ENCODE peak calls at places on chromosome 21, in eight cellular contexts. One of them, this sample, is unnamed.

GRCh38 chr21:40102682-40103081 is 235.4 kb downstream of the PCP4 start:
- DNase-seq in mammary epithelial cell: no peak
- DNase-seq in psoas muscle: no peak
- DNase-seq in MM.1S: no peak
- DNase-seq in WTC11: no peak
- DNase-seq in neural crest cell: no peak
- DNase-seq in K562: no peak
- DNase-seq in Calu3: no peak
- DNase-seq in this sample: no peak

GRCh38 chr21:32570456-32570855 is 14.9 kb downstream of the TCP10L start:
- DNase-seq in mammary epithelial cell: no peak
- DNase-seq in psoas muscle: no peak
- DNase-seq in MM.1S: no peak
- DNase-seq in WTC11: no peak
- DNase-seq in neural crest cell: no peak
- DNase-seq in K562: no peak
- DNase-seq in Calu3: no peak
- DNase-seq in this sample: no peak

GRCh38 chr21:44947930-44948331 is 8.1 kb downstream of the SLX9 start:
- DNase-seq in mammary epithelial cell: no peak
- DNase-seq in psoas muscle: peak
- DNase-seq in MM.1S: no peak
- DNase-seq in WTC11: no peak
- DNase-seq in neural crest cell: no peak
- DNase-seq in K562: no peak
- DNase-seq in Calu3: no peak
- DNase-seq in this sample: no peak

GRCh38 chr21:44568261-44568660 is 5.3 kb upstream of the KRTAP10-4 start:
- DNase-seq in mammary epithelial cell: no peak
- DNase-seq in psoas muscle: no peak
- DNase-seq in MM.1S: no peak
- DNase-seq in WTC11: no peak
- DNase-seq in neural crest cell: no peak
- DNase-seq in K562: no peak
- DNase-seq in Calu3: no peak
- DNase-seq in this sample: peak

GRCh38 chr21:44517175-44517899 is 22.7 kb downstream of the KRTAP10-1 start:
- DNase-seq in mammary epithelial cell: no peak
- DNase-seq in psoas muscle: no peak
- DNase-seq in MM.1S: peak
- DNase-seq in WTC11: peak
- DNase-seq in neural crest cell: no peak
- DNase-seq in K562: peak
- DNase-seq in Calu3: no peak
- DNase-seq in this sample: no peak

GRCh38 chr21:44907966-44908364 is 12.7 kb downstream of the ITGB2 start:
- DNase-seq in mammary epithelial cell: no peak
- DNase-seq in psoas muscle: no peak
- DNase-seq in MM.1S: no peak
- DNase-seq in WTC11: no peak
- DNase-seq in neural crest cell: no peak
- DNase-seq in K562: no peak
- DNase-seq in Calu3: no peak
- DNase-seq in this sample: no peak

GRCh38 chr21:45467221-45467779 is 62.3 kb downstream of the COL18A1 start:
- DNase-seq in mammary epithelial cell: peak
- DNase-seq in psoas muscle: peak
- DNase-seq in MM.1S: no peak
- DNase-seq in WTC11: no peak
- DNase-seq in neural crest cell: no peak
- DNase-seq in K562: no peak
- DNase-seq in Calu3: no peak
- DNase-seq in this sample: no peak

GRCh38 chr21:19850157-19850556 is 1148.1 kb upstream of the NCAM2 start:
- DNase-seq in mammary epithelial cell: no peak
- DNase-seq in psoas muscle: no peak
- DNase-seq in MM.1S: no peak
- DNase-seq in WTC11: no peak
- DNase-seq in neural crest cell: no peak
- DNase-seq in K562: peak
- DNase-seq in Calu3: no peak
- DNase-seq in this sample: no peak

GRCh38 chr21:33640697-33641338 is 723 bp downstream of the CRYZL1 start:
- DNase-seq in mammary epithelial cell: no peak
- DNase-seq in psoas muscle: no peak
- DNase-seq in MM.1S: peak
- DNase-seq in WTC11: no peak
- DNase-seq in neural crest cell: no peak
- DNase-seq in K562: peak
- DNase-seq in Calu3: no peak
- DNase-seq in this sample: no peak

GRCh38 chr21:33642027-33642895 is at the start of gene ITSN1:
- DNase-seq in mammary epithelial cell: peak
- DNase-seq in psoas muscle: peak
- DNase-seq in MM.1S: peak
- DNase-seq in WTC11: peak
- DNase-seq in neural crest cell: peak
- DNase-seq in K562: peak
- DNase-seq in Calu3: peak
- DNase-seq in this sample: peak

GRCh38 chr21:33642896-33643657 is 776 bp downstream of the ITSN1 start:
- DNase-seq in mammary epithelial cell: peak
- DNase-seq in psoas muscle: peak
- DNase-seq in MM.1S: peak
- DNase-seq in WTC11: peak
- DNase-seq in neural crest cell: peak
- DNase-seq in K562: peak
- DNase-seq in Calu3: peak
- DNase-seq in this sample: peak

GRCh38 chr21:33643658-33644311 is 1.5 kb downstream of the ITSN1 start:
- DNase-seq in mammary epithelial cell: peak
- DNase-seq in psoas muscle: no peak
- DNase-seq in MM.1S: no peak
- DNase-seq in WTC11: no peak
- DNase-seq in neural crest cell: peak
- DNase-seq in K562: no peak
- DNase-seq in Calu3: no peak
- DNase-seq in this sample: no peak

DNA sequence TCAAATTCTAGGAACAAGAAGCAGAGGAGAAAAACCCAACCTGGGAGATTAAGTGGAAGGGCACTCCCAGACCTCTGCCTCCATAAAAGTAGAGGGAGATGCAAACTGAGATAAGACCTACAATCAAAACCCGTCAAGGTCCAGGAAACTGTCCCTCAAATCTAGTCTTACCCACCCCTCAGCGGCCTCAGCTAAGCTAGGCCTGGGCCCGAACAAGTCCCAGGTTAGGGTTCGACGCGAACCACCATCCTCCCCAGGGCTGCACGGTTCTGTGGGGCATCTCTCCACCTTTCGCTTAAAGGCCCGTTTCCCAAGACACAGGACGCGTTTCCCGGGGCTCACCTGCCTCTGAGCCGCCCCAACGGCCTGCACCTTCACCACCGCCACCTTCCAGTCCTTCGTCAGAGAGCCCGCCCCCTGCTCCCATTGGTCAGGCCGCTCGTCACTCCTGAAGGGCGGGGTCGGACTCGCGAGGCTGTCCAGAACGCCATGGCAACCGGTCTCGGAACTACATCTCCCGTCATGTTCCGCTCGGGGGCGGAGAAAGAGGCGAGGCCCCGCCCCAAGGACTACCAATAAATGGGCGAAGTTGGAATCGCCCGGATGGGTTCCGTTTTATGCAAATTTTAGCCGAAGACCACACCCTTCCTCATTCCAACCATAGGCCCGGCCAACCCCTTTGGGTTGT is at the start of gene CRYZL1:
- DNase-seq in mammary epithelial cell: peak
- DNase-seq in psoas muscle: peak
- DNase-seq in MM.1S: peak
- DNase-seq in WTC11: peak
- DNase-seq in neural crest cell: peak
- DNase-seq in K562: peak
- DNase-seq in Calu3: peak
- DNase-seq in this sample: peak
- TF ChIP-seq CTCF in mammary epithelial cell: no peak
- TF ChIP-seq CTCF in psoas muscle: no peak
- TF ChIP-seq CTCF in MM.1S: no peak
- TF ChIP-seq CTCF in WTC11: no peak
- TF ChIP-seq CTCF in neural crest cell: no peak
- TF ChIP-seq CTCF in K562: no peak
- TF ChIP-seq CTCF in Calu3: no peak
- TF ChIP-seq CTCF in this sample: no peak

GRCh38 chr21:43207868-43208267 is 39.1 kb downstream of the CRYAA start:
- DNase-seq in mammary epithelial cell: no peak
- DNase-seq in psoas muscle: no peak
- DNase-seq in MM.1S: no peak
- DNase-seq in WTC11: peak
- DNase-seq in neural crest cell: no peak
- DNase-seq in K562: no peak
- DNase-seq in Calu3: no peak
- DNase-seq in this sample: no peak

GRCh38 chr21:43210454-43211084 is 41.8 kb downstream of the CRYAA start:
- DNase-seq in mammary epithelial cell: no peak
- DNase-seq in psoas muscle: no peak
- DNase-seq in MM.1S: no peak
- DNase-seq in WTC11: peak
- DNase-seq in neural crest cell: no peak
- DNase-seq in K562: no peak
- DNase-seq in Calu3: no peak
- DNase-seq in this sample: no peak

GRCh38 chr21:43208561-43209332 is 39.9 kb downstream of the CRYAA start:
- DNase-seq in mammary epithelial cell: no peak
- DNase-seq in psoas muscle: no peak
- DNase-seq in MM.1S: no peak
- DNase-seq in WTC11: peak
- DNase-seq in neural crest cell: no peak
- DNase-seq in K562: no peak
- DNase-seq in Calu3: no peak
- DNase-seq in this sample: no peak

GRCh38 chr21:43209575-43210453 is 41.0 kb downstream of the CRYAA start:
- DNase-seq in mammary epithelial cell: no peak
- DNase-seq in psoas muscle: peak
- DNase-seq in MM.1S: no peak
- DNase-seq in WTC11: peak
- DNase-seq in neural crest cell: no peak
- DNase-seq in K562: no peak
- DNase-seq in Calu3: peak
- DNase-seq in this sample: no peak

DNA sequence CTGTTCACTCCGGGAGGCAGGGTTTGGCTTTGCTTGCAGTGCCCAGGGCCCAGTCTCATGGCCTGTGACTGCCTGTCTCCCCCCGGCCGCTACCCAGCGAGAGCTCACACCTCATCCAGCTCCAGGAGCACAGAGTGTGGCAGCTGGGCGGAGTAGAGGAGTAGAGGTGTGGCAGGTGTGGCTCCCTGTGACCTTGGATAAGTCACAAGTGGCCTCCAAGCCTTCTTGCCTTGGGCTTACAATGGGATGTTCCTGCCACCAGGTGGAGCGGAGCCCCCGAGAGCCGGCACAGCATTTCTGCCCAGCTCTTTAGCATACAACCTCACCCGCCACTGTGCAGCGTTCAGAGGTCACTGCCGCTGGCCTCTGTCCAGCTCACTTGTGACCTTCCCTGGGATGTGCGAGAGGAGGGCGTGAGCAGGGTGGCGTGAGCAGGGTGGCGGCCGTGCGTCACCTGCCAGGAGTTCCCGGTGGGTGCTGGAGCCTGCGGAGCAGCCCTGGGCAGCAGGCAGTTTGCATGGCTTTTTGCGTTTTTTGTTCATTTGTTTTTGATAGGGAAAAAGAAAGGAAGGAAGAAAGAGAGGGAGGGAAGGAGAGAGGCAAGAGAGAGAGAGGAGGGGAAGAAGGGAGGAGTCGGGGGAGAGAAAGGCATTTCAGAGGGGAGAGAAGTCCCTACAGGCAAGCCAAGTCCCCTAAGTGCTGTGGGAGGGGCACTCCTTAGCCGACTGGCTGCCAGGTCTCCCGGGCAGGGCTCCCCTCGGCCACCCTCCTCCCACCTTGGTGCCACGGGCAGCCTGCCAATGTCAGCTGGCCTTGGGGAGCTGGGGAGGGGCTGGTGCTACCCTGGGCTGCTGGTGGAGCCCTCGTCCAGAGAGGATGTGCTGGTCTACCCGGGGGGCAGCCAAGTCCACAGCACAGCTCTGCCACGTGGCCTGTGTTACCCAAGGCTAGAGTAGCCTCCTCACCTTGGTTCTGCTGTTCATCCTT is 42.6 kb downstream of the CRYAA start:
- DNase-seq in mammary epithelial cell: no peak
- DNase-seq in psoas muscle: peak
- DNase-seq in MM.1S: no peak
- DNase-seq in WTC11: peak
- DNase-seq in neural crest cell: peak
- DNase-seq in K562: no peak
- DNase-seq in Calu3: peak
- DNase-seq in this sample: no peak
- TF ChIP-seq CTCF in mammary epithelial cell: no peak
- TF ChIP-seq CTCF in psoas muscle: peak
- TF ChIP-seq CTCF in MM.1S: peak
- TF ChIP-seq CTCF in WTC11: peak
- TF ChIP-seq CTCF in neural crest cell: peak
- TF ChIP-seq CTCF in K562: no peak
- TF ChIP-seq CTCF in Calu3: no peak
- TF ChIP-seq CTCF in this sample: no peak

GRCh38 chr21:34670220-34670961 is 1.6 kb downstream of the CLIC6 start:
- DNase-seq in mammary epithelial cell: peak
- DNase-seq in psoas muscle: peak
- DNase-seq in MM.1S: no peak
- DNase-seq in WTC11: peak
- DNase-seq in neural crest cell: no peak
- DNase-seq in K562: no peak
- DNase-seq in Calu3: peak
- DNase-seq in this sample: peak
- TF ChIP-seq CTCF in mammary epithelial cell: no peak
- TF ChIP-seq CTCF in psoas muscle: no peak
- TF ChIP-seq CTCF in MM.1S: no peak
- TF ChIP-seq CTCF in WTC11: no peak
- TF ChIP-seq CTCF in neural crest cell: no peak
- TF ChIP-seq CTCF in K562: no peak
- TF ChIP-seq CTCF in Calu3: no peak
- TF ChIP-seq CTCF in this sample: peak

GRCh38 chr21:28230559-28230958 is 762.1 kb downstream of the LTN1 start:
- DNase-seq in mammary epithelial cell: no peak
- DNase-seq in psoas muscle: no peak
- DNase-seq in MM.1S: no peak
- DNase-seq in WTC11: no peak
- DNase-seq in neural crest cell: no peak
- DNase-seq in K562: no peak
- DNase-seq in Calu3: no peak
- DNase-seq in this sample: no peak

GRCh38 chr21:28233536-28234220 is 759.0 kb downstream of the LTN1 start:
- DNase-seq in mammary epithelial cell: no peak
- DNase-seq in psoas muscle: no peak
- DNase-seq in MM.1S: no peak
- DNase-seq in WTC11: no peak
- DNase-seq in neural crest cell: no peak
- DNase-seq in K562: no peak
- DNase-seq in Calu3: no peak
- DNase-seq in this sample: no peak

GRCh38 chr21:28237661-28238060 is 755.0 kb downstream of the LTN1 start:
- DNase-seq in mammary epithelial cell: no peak
- DNase-seq in psoas muscle: no peak
- DNase-seq in MM.1S: no peak
- DNase-seq in WTC11: no peak
- DNase-seq in neural crest cell: no peak
- DNase-seq in K562: no peak
- DNase-seq in Calu3: no peak
- DNase-seq in this sample: no peak

GRCh38 chr21:28239345-28239744 is 753.3 kb downstream of the LTN1 start:
- DNase-seq in mammary epithelial cell: no peak
- DNase-seq in psoas muscle: peak
- DNase-seq in MM.1S: no peak
- DNase-seq in WTC11: no peak
- DNase-seq in neural crest cell: no peak
- DNase-seq in K562: no peak
- DNase-seq in Calu3: no peak
- DNase-seq in this sample: no peak

DNA sequence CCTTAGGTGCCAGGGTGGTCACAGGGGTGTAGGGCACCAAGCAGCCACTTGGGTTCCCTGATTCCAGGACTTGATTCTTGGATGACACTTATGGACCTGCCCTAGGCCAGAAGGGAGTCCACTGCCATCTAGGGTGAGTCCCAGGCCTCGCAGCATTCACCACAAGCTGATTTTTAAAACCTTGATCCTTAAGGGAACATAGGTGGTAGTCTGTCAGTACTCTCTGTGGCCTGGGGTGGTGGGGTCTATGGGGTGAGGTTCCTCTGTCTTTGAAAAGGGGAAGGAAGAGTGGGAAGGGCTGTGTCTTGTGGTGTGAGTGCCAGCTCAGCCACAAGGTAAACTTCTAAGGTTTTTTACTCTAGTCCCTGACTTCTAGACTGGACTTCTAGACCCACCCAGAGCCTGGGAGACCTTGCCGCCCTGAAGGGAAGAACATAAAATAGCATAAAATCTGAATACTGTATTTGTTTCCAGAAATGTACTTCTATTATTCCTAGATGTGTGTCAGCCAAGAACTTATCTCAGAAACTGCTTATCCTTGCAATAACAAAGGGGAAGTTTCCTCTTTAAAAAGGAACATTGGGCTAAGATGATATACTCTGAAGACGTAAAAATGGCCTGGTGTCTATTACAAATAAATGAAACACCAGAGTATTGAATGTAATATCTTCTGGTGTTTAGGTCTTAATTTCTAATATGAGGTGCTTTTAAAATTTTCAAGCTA is 757.3 kb downstream of the LTN1 start:
- DNase-seq in mammary epithelial cell: no peak
- DNase-seq in psoas muscle: no peak
- DNase-seq in MM.1S: no peak
- DNase-seq in WTC11: peak
- DNase-seq in neural crest cell: no peak
- DNase-seq in K562: no peak
- DNase-seq in Calu3: no peak
- DNase-seq in this sample: no peak
- TF ChIP-seq CTCF in mammary epithelial cell: peak
- TF ChIP-seq CTCF in psoas muscle: no peak
- TF ChIP-seq CTCF in MM.1S: no peak
- TF ChIP-seq CTCF in WTC11: no peak
- TF ChIP-seq CTCF in neural crest cell: no peak
- TF ChIP-seq CTCF in K562: no peak
- TF ChIP-seq CTCF in Calu3: no peak
- TF ChIP-seq CTCF in this sample: no peak

This sample was measured in GM10248.